ENCODE peak calls at places on chromosomes 1 and 21, in four cellular contexts. M, V, T and C are unnamed samples.

GRCh38 chr1:27572679-27573426 is 31.1 kb downstream of the AHDC1 start:
- DNase-seq in M (no peak), V (peak; percentile 65), T (no peak), C (no peak)

GRCh38 chr21:32403201-32403701 is 9.3 kb upstream of the EVA1C start:
- DNase-seq in M (no peak), V (peak; percentile 85), T (peak; percentile 70), C (peak; percentile 92)

GRCh38 chr1:198633675-198634121 is 5.1 kb upstream of the PTPRC start:
- DNase-seq in M (no peak), V (no peak), T (no peak), C (no peak)

GRCh38 chr1:226637147-226637935 is 88.8 kb downstream of the STUM start:
- DNase-seq in M (no peak), V (peak; percentile 58), T (peak; percentile 42), C (peak; percentile 76)

GRCh38 chr1:70633004-70633403 is 221.9 kb downstream of the CTH start:
- DNase-seq in M (no peak), V (no peak), T (no peak), C (no peak)

GRCh38 chr1:16085521-16085920 is 12.1 kb upstream of the FAM131C start:
- DNase-seq in M (no peak), V (no peak), T (no peak), C (no peak)

GRCh38 chr1:244104309-244105060 is 53.4 kb downstream of the ZBTB18 start:
- DNase-seq in M (no peak), V (no peak), T (no peak), C (no peak)

GRCh38 chr1:209704584-209704983 is at the start of gene HSD11B1:
- DNase-seq in M (no peak), V (no peak), T (no peak), C (no peak)

GRCh38 chr1:101187287-101187686 is 49.5 kb upstream of the S1PR1 start:
- DNase-seq in M (no peak), V (no peak), T (no peak), C (no peak)

GRCh38 chr1:14598498-14599172 is at the start of gene KAZN:
- DNase-seq in M (no peak), V (peak; percentile 91), T (no peak), C (peak; percentile 83)

GRCh38 chr1:78833491-78833890 is 173.0 kb downstream of the ADGRL4 start:
- DNase-seq in M (peak; percentile 22), V (no peak), T (no peak), C (no peak)

GRCh38 chr1:39165488-39165887 is 39.0 kb upstream of the MACF1 start:
- DNase-seq in M (no peak), V (no peak), T (no peak), C (no peak)

GRCh38 chr1:31669786-31670582 is 25.3 kb upstream of the PEF1 start:
- DNase-seq in M (peak; percentile 12), V (peak; percentile 34), T (peak; percentile 16), C (peak; percentile 65)

GRCh38 chr1:218686258-218686657 is 341.1 kb downstream of the TGFB2 start:
- DNase-seq in M (no peak), V (no peak), T (no peak), C (no peak)

GRCh38 chr1:207404849-207405525 is 49.1 kb upstream of the CR2 start:
- DNase-seq in M (peak; percentile 65), V (peak; percentile 70), T (peak; percentile 78), C (peak; percentile 78)

GRCh38 chr1:179424610-179425009 is 58.8 kb downstream of the AXDND1 start:
- DNase-seq in M (no peak), V (no peak), T (no peak), C (no peak)

GRCh38 chr1:160256396-160257046 is 5.8 kb downstream of the DCAF8 start:
- DNase-seq in M (no peak), V (no peak), T (no peak), C (no peak)

GRCh38 chr21:29376556-29376955 is 77.8 kb downstream of the BACH1 start:
- DNase-seq in M (peak; percentile 39), V (peak; percentile 70), T (peak; percentile 69), C (peak; percentile 80)

GRCh38 chr21:14875704-14876364 is 189.0 kb downstream of the NRIP1 start:
- DNase-seq in M (no peak), V (no peak), T (no peak), C (no peak)

GRCh38 chr1:241990040-241990439 is 8.9 kb downstream of the MAP1LC3C start:
- DNase-seq in M (peak; percentile 76), V (no peak), T (no peak), C (peak; percentile 47)

GRCh38 chr1:115056395-115056798 is 26.8 kb downstream of the TSHB start:
- DNase-seq in M (no peak), V (peak; percentile 89), T (no peak), C (peak; percentile 84)

GRCh38 chr1:77874804-77875445 is 13.5 kb upstream of the NEXN start:
- DNase-seq in M (no peak), V (no peak), T (no peak), C (no peak)

GRCh38 chr1:228809621-228810313 is 74.5 kb downstream of the RHOU start:
- DNase-seq in M (no peak), V (no peak), T (no peak), C (peak; percentile 33)

GRCh38 chr1:109254621-109255096 is 5.3 kb downstream of the CELSR2 start:
- DNase-seq in M (no peak), V (no peak), T (no peak), C (no peak)

GRCh38 chr1:145891143-145891542 is 5.5 kb upstream of the ANKRD35 start:
- DNase-seq in M (no peak), V (no peak), T (no peak), C (no peak)

GRCh38 chr1:93865253-93865652 is 13.8 kb downstream of the DNTTIP2 start:
- DNase-seq in M (no peak), V (no peak), T (no peak), C (no peak)

GRCh38 chr1:198776602-198777029 is 137.8 kb downstream of the PTPRC start:
- DNase-seq in M (no peak), V (no peak), T (no peak), C (no peak)

GRCh38 chr1:15685820-15686219 is 1.7 kb downstream of the PLEKHM2 start:
- DNase-seq in M (no peak), V (no peak), T (no peak), C (no peak)

GRCh38 chr1:25774921-25775774 is 24.8 kb upstream of the SELENON start:
- DNase-seq in M (no peak), V (no peak), T (peak; percentile 80), C (no peak)

GRCh38 chr1:26744075-26744958 is 43.4 kb upstream of the PIGV start:
- DNase-seq in M (peak; percentile 66), V (peak; percentile 25), T (peak; percentile 97), C (peak; percentile 92)

GRCh38 chr1:43530483-43531452 is at the start of gene PTPRF:
- DNase-seq in M (no peak), V (peak; percentile 87), T (peak; percentile 23), C (peak; percentile 81)

GRCh38 chr1:107058245-107059032 is 2.0 kb downstream of the PRMT6 start:
- DNase-seq in M (no peak), V (no peak), T (peak; percentile 15), C (no peak)

GRCh38 chr21:39518055-39518844 is 66.5 kb downstream of the SH3BGR start:
- DNase-seq in M (peak; percentile 71), V (peak; percentile 91), T (peak; percentile 82), C (peak; percentile 96)

GRCh38 chr1:241269116-241269515 is 87.9 kb downstream of the RGS7 start:
- DNase-seq in M (no peak), V (peak; percentile 22), T (no peak), C (peak; percentile 57)

GRCh38 chr21:27196651-27197050 is 229.8 kb upstream of the ADAMTS5 start:
- DNase-seq in M (no peak), V (no peak), T (no peak), C (no peak)

GRCh38 chr1:60280256-60280655 is 206.7 kb upstream of the C1orf87 start:
- DNase-seq in M (no peak), V (no peak), T (no peak), C (no peak)

GRCh38 chr1:68401506-68401905 is 48.2 kb downstream of the RPE65 start:
- DNase-seq in M (no peak), V (no peak), T (no peak), C (no peak)
- TF ChIP-seq EZH2phosphoT487 in M (no peak), V (no peak), T (no peak), C (no peak)

GRCh38 chr21:41562101-41563000 is 54.4 kb upstream of the TMPRSS2 start:
- DNase-seq in M (no peak), V (no peak), T (no peak), C (no peak)
- TF ChIP-seq EZH2phosphoT487 in M (no peak), V (no peak), T (no peak), C (no peak)

GRCh38 chr21:36005879-36006400 is 54.4 kb downstream of the SETD4 start:
- DNase-seq in M (no peak), V (no peak), T (no peak), C (no peak)

GRCh38 chr21:36004441-36004840 is 55.9 kb downstream of the SETD4 start:
- DNase-seq in M (no peak), V (no peak), T (no peak), C (no peak)

GRCh38 chr21:36008505-36008904 is 51.8 kb downstream of the SETD4 start:
- DNase-seq in M (no peak), V (no peak), T (no peak), C (no peak)

GRCh38 chr21:36010801-36011200 is 49.5 kb downstream of the SETD4 start:
- DNase-seq in M (no peak), V (no peak), T (no peak), C (no peak)

GRCh38 chr21:36005018-36005417 is 55.3 kb downstream of the SETD4 start:
- DNase-seq in M (no peak), V (no peak), T (no peak), C (peak; percentile 27)
- TF ChIP-seq EZH2phosphoT487 in M (no peak), V (no peak), T (no peak), C (no peak)

DNA sequence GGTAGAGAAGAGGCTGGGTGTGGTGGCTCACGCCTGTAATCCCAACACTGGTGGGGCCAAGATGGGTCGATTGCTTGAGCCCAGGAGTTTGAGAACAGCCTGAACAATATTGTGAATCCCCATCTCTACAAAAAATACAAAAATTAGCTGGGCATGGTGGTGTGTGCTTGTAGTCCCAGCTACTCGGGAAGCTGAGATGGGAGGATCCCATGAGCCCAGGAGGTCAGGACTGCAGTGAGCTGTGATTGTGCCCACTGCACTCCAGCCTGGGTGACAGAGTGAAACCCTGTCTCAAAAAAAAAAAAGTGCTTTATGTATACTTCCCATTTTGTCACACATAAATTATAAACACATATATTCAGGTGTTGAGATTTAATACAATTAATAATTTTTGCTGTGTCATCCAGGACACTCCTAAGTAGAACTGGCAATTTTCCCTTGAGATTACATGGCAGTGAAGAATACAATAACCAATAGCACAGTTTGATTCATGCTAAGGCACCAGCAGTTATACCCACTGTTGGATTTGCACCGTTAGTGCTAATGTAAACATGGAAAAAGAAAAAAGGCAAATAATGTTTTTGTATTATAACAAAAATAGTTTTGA is 15.5 kb downstream of the GABPB2 start:
- DNase-seq in M (no peak), V (no peak), T (no peak), C (no peak)
- TF ChIP-seq EZH2phosphoT487 in M (no peak), V (no peak), T (no peak), C (no peak)

DNA sequence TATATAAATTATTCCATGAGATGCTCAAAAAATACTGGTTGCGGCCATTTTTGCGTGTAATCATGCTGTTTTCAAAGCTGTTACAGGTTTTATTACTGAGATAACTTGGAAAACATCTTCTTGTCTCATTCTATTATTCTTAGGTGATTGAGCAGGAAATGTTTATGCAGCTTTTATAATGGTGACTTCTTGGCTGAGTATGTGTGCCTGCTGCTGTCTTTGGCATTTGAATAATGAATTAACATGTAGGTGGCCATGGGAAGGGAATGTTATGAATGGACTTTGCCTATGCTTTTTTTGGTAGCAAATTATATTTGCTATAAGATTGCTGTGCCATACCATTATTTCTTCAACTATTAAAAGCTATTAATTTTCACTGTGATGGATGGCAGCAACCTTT is 52.6 kb downstream of the RASAL2 start:
- DNase-seq in M (no peak), V (no peak), T (no peak), C (no peak)
- TF ChIP-seq EZH2phosphoT487 in M (no peak), V (no peak), T (no peak), C (no peak)

GRCh38 chr1:165635329-165635728 is 4.3 kb downstream of the MGST3 start:
- DNase-seq in M (no peak), V (no peak), T (peak; percentile 68), C (no peak)
- TF ChIP-seq EZH2phosphoT487 in M (no peak), V (no peak), T (no peak), C (no peak)